ENCODE peak calls at places on chromosome 11, in six cellular contexts. One of them, this sample, is unnamed.

GRCh38 chr11:45152740-45153595 is 6.5 kb downstream of the PRDM11 start:
- DNase-seq in GM23248: no peak
- DNase-seq in DND-41: no peak
- DNase-seq in GM12878: no peak
- DNase-seq in mammary epithelial cell: no peak
- DNase-seq in kidney: no peak
- DNase-seq in this sample: no peak

GRCh38 chr11:6586434-6587359 is 16.7 kb downstream of the RRP8 start:
- DNase-seq in GM23248: peak
- DNase-seq in DND-41: no peak
- DNase-seq in GM12878: no peak
- DNase-seq in mammary epithelial cell: no peak
- DNase-seq in kidney: peak
- DNase-seq in this sample: peak

GRCh38 chr11:100861221-100861620 is 174.1 kb downstream of the ARHGAP42 start:
- DNase-seq in GM23248: no peak
- DNase-seq in DND-41: no peak
- DNase-seq in GM12878: no peak
- DNase-seq in mammary epithelial cell: peak
- DNase-seq in kidney: no peak
- DNase-seq in this sample: no peak

GRCh38 chr11:61083601-61084147 is 18.6 kb upstream of the CD5 start:
- DNase-seq in GM23248: no peak
- DNase-seq in DND-41: no peak
- DNase-seq in GM12878: no peak
- DNase-seq in mammary epithelial cell: no peak
- DNase-seq in kidney: no peak
- DNase-seq in this sample: no peak

GRCh38 chr11:106087815-106088435 is 10.5 kb downstream of the AASDHPPT start:
- DNase-seq in GM23248: peak
- DNase-seq in DND-41: peak
- DNase-seq in GM12878: no peak
- DNase-seq in mammary epithelial cell: peak
- DNase-seq in kidney: no peak
- DNase-seq in this sample: peak

GRCh38 chr11:44007746-44008501 is 39.9 kb upstream of the ACCSL start:
- DNase-seq in GM23248: peak
- DNase-seq in DND-41: no peak
- DNase-seq in GM12878: no peak
- DNase-seq in mammary epithelial cell: no peak
- DNase-seq in kidney: no peak
- DNase-seq in this sample: no peak

GRCh38 chr11:109728056-109728455 is 306.1 kb downstream of the C11orf87 start:
- DNase-seq in GM23248: no peak
- DNase-seq in DND-41: no peak
- DNase-seq in GM12878: no peak
- DNase-seq in mammary epithelial cell: peak
- DNase-seq in kidney: no peak
- DNase-seq in this sample: no peak

GRCh38 chr11:59053387-59053786 is 32.7 kb upstream of the GLYATL1B start:
- DNase-seq in GM23248: peak
- DNase-seq in DND-41: peak
- DNase-seq in GM12878: no peak
- DNase-seq in mammary epithelial cell: peak
- DNase-seq in kidney: peak
- DNase-seq in this sample: peak

GRCh38 chr11:62147545-62147944 is 23.7 kb downstream of the INCENP start:
- DNase-seq in GM23248: no peak
- DNase-seq in DND-41: no peak
- DNase-seq in GM12878: no peak
- DNase-seq in mammary epithelial cell: no peak
- DNase-seq in kidney: no peak
- DNase-seq in this sample: peak

GRCh38 chr11:46916669-46917108 is 1.7 kb downstream of the LRP4 start:
- DNase-seq in GM23248: peak
- DNase-seq in DND-41: no peak
- DNase-seq in GM12878: no peak
- DNase-seq in mammary epithelial cell: peak
- DNase-seq in kidney: peak
- DNase-seq in this sample: peak

GRCh38 chr11:46308632-46309419 is 31.4 kb downstream of the CREB3L1 start:
- DNase-seq in GM23248: peak
- DNase-seq in DND-41: peak
- DNase-seq in GM12878: no peak
- DNase-seq in mammary epithelial cell: peak
- DNase-seq in kidney: peak
- DNase-seq in this sample: peak

GRCh38 chr11:126355324-126355925 is at the start of gene ST3GAL4:
- DNase-seq in GM23248: peak
- DNase-seq in DND-41: peak
- DNase-seq in GM12878: peak
- DNase-seq in mammary epithelial cell: peak
- DNase-seq in kidney: peak
- DNase-seq in this sample: peak

GRCh38 chr11:12232160-12232559 is 121.8 kb downstream of the MICAL2 start:
- DNase-seq in GM23248: peak
- DNase-seq in DND-41: no peak
- DNase-seq in GM12878: no peak
- DNase-seq in mammary epithelial cell: peak
- DNase-seq in kidney: no peak
- DNase-seq in this sample: no peak

GRCh38 chr11:75204012-75204674 is 36.4 kb upstream of the TPBGL start:
- DNase-seq in GM23248: no peak
- DNase-seq in DND-41: no peak
- DNase-seq in GM12878: no peak
- DNase-seq in mammary epithelial cell: no peak
- DNase-seq in kidney: no peak
- DNase-seq in this sample: peak

GRCh38 chr11:4551346-4551979 is 6.5 kb downstream of the OR52M1 start:
- DNase-seq in GM23248: peak
- DNase-seq in DND-41: no peak
- DNase-seq in GM12878: no peak
- DNase-seq in mammary epithelial cell: no peak
- DNase-seq in kidney: peak
- DNase-seq in this sample: peak

GRCh38 chr11:46361283-46362145 is 14.3 kb downstream of the DGKZ start:
- DNase-seq in GM23248: peak
- DNase-seq in DND-41: peak
- DNase-seq in GM12878: peak
- DNase-seq in mammary epithelial cell: no peak
- DNase-seq in kidney: peak
- DNase-seq in this sample: no peak

GRCh38 chr11:2586793-2587131 is 113.0 kb downstream of the KCNQ1OT1 start:
- DNase-seq in GM23248: no peak
- DNase-seq in DND-41: peak
- DNase-seq in GM12878: no peak
- DNase-seq in mammary epithelial cell: no peak
- DNase-seq in kidney: no peak
- DNase-seq in this sample: no peak

GRCh38 chr11:3832816-3833215 is 7.9 kb downstream of the RHOG start:
- DNase-seq in GM23248: no peak
- DNase-seq in DND-41: no peak
- DNase-seq in GM12878: no peak
- DNase-seq in mammary epithelial cell: no peak
- DNase-seq in kidney: no peak
- DNase-seq in this sample: no peak

GRCh38 chr11:130166457-130166784 is 6.8 kb downstream of the ST14 start:
- DNase-seq in GM23248: peak
- DNase-seq in DND-41: no peak
- DNase-seq in GM12878: no peak
- DNase-seq in mammary epithelial cell: peak
- DNase-seq in kidney: no peak
- DNase-seq in this sample: no peak

GRCh38 chr11:34209809-34210208 is 104.4 kb downstream of the NAT10 start:
- DNase-seq in GM23248: peak
- DNase-seq in DND-41: no peak
- DNase-seq in GM12878: no peak
- DNase-seq in mammary epithelial cell: no peak
- DNase-seq in kidney: no peak
- DNase-seq in this sample: peak

GRCh38 chr11:73931039-73931645 is 19.7 kb upstream of the DNAJB13 start:
- DNase-seq in GM23248: peak
- DNase-seq in DND-41: peak
- DNase-seq in GM12878: no peak
- DNase-seq in mammary epithelial cell: peak
- DNase-seq in kidney: no peak
- DNase-seq in this sample: peak

GRCh38 chr11:123386746-123387510 is 43.1 kb upstream of the GRAMD1B start:
- DNase-seq in GM23248: peak
- DNase-seq in DND-41: no peak
- DNase-seq in GM12878: no peak
- DNase-seq in mammary epithelial cell: peak
- DNase-seq in kidney: no peak
- DNase-seq in this sample: no peak

GRCh38 chr11:93407777-93408401 is 77.3 kb downstream of the DEUP1 start:
- DNase-seq in GM23248: no peak
- DNase-seq in DND-41: no peak
- DNase-seq in GM12878: no peak
- DNase-seq in mammary epithelial cell: peak
- DNase-seq in kidney: no peak
- DNase-seq in this sample: no peak

GRCh38 chr11:68839953-68840641 is 1.6 kb downstream of the CPT1A start:
- DNase-seq in GM23248: peak
- DNase-seq in DND-41: peak
- DNase-seq in GM12878: no peak
- DNase-seq in mammary epithelial cell: no peak
- DNase-seq in kidney: no peak
- DNase-seq in this sample: peak

GRCh38 chr11:68632802-68633201 is 51.5 kb upstream of the GAL start:
- DNase-seq in GM23248: peak
- DNase-seq in DND-41: peak
- DNase-seq in GM12878: no peak
- DNase-seq in mammary epithelial cell: peak
- DNase-seq in kidney: no peak
- DNase-seq in this sample: peak

GRCh38 chr11:47551086-47551485 is 1.8 kb downstream of the CELF1 start:
- DNase-seq in GM23248: peak
- DNase-seq in DND-41: no peak
- DNase-seq in GM12878: no peak
- DNase-seq in mammary epithelial cell: peak
- DNase-seq in kidney: no peak
- DNase-seq in this sample: no peak

DNA sequence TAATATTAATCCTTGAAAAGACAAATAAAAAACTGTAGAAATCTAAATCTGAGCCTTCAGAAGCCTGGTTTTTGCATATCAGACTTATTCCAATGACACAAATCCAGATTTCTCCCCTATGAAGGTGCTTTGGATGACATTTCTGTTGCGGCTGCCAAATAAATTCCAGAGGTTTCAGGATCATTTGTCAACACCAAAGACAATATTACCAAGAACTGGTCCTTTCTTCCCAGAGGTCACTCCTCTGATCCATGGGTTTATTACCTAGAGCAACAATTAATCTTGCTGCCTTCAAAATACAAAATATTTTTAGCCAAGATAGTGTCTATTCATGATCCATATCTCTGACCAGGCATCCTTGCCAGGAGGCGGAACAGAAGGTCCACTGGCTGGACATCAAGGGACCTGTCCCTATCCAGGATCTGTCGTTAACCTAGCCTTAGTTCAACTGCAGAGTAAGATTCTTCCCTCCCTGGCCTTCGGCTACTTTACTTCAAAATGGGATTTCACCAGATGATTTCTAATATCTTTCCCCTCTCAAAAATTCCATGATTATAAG is 4.9 kb downstream of the CADM1 start:
- DNase-seq in GM23248: no peak
- DNase-seq in DND-41: no peak
- DNase-seq in GM12878: no peak
- DNase-seq in mammary epithelial cell: no peak
- DNase-seq in kidney: no peak
- DNase-seq in this sample: no peak
- H3K27ac ChIP-seq in GM23248: no peak
- H3K27ac ChIP-seq in DND-41: no peak
- H3K27ac ChIP-seq in GM12878: no peak
- H3K27ac ChIP-seq in mammary epithelial cell: no peak
- H3K27ac ChIP-seq in kidney: no peak
- H3K27ac ChIP-seq in this sample: no peak

GRCh38 chr11:19714387-19715363 is 2.0 kb downstream of the NAV2 start:
- DNase-seq in GM23248: peak
- DNase-seq in DND-41: no peak
- DNase-seq in GM12878: no peak
- DNase-seq in mammary epithelial cell: peak
- DNase-seq in kidney: peak
- DNase-seq in this sample: peak
- H3K9ac ChIP-seq in GM23248: peak
- H3K9ac ChIP-seq in DND-41: no peak
- H3K9ac ChIP-seq in GM12878: no peak
- H3K9ac ChIP-seq in mammary epithelial cell: peak
- H3K9ac ChIP-seq in kidney: no peak
- H3K9ac ChIP-seq in this sample: no peak

GRCh38 chr11:22431074-22431473 is 92.9 kb downstream of the SLC17A6 start:
- DNase-seq in GM23248: no peak
- DNase-seq in DND-41: no peak
- DNase-seq in GM12878: no peak
- DNase-seq in mammary epithelial cell: no peak
- DNase-seq in kidney: no peak
- DNase-seq in this sample: no peak

GRCh38 chr11:22432331-22433065 is 94.3 kb downstream of the SLC17A6 start:
- DNase-seq in GM23248: peak
- DNase-seq in DND-41: no peak
- DNase-seq in GM12878: no peak
- DNase-seq in mammary epithelial cell: no peak
- DNase-seq in kidney: peak
- DNase-seq in this sample: peak

GRCh38 chr11:22430286-22430685 is 92.1 kb downstream of the SLC17A6 start:
- DNase-seq in GM23248: peak
- DNase-seq in DND-41: no peak
- DNase-seq in GM12878: no peak
- DNase-seq in mammary epithelial cell: no peak
- DNase-seq in kidney: no peak
- DNase-seq in this sample: no peak

GRCh38 chr11:22433517-22433916 is 95.3 kb downstream of the SLC17A6 start:
- DNase-seq in GM23248: no peak
- DNase-seq in DND-41: no peak
- DNase-seq in GM12878: no peak
- DNase-seq in mammary epithelial cell: no peak
- DNase-seq in kidney: no peak
- DNase-seq in this sample: no peak

GRCh38 chr11:22433066-22433450 is 94.9 kb downstream of the SLC17A6 start:
- DNase-seq in GM23248: peak
- DNase-seq in DND-41: no peak
- DNase-seq in GM12878: no peak
- DNase-seq in mammary epithelial cell: no peak
- DNase-seq in kidney: no peak
- DNase-seq in this sample: no peak
- H3K4me3 ChIP-seq in GM23248: peak
- H3K4me3 ChIP-seq in DND-41: no peak
- H3K4me3 ChIP-seq in GM12878: no peak
- H3K4me3 ChIP-seq in mammary epithelial cell: no peak
- H3K4me3 ChIP-seq in kidney: peak
- H3K4me3 ChIP-seq in this sample: no peak

DNA sequence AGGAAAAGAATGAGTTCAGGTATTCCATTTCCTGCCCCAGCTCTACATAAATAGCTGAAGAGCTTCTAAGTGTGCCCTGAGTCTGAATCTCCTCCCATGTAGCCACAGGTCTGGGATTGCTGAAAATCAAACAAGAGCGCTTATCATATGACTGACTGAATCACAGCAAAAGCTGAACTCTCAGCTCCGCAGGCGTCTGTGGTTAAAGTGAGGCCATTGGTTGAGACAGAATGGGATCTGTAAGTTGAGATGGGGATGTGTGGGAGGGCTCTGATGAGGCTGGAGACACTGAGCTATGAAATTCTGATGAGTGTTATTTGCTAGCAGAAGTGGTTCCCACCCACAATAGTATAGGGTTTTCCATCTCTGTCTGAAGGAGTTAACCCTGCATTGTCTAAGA is 637.0 kb downstream of the OPCML start:
- DNase-seq in GM23248: peak
- DNase-seq in DND-41: no peak
- DNase-seq in GM12878: no peak
- DNase-seq in mammary epithelial cell: peak
- DNase-seq in kidney: no peak
- DNase-seq in this sample: no peak
- H3K27ac ChIP-seq in GM23248: no peak
- H3K27ac ChIP-seq in DND-41: no peak
- H3K27ac ChIP-seq in GM12878: no peak
- H3K27ac ChIP-seq in mammary epithelial cell: no peak
- H3K27ac ChIP-seq in kidney: no peak
- H3K27ac ChIP-seq in this sample: peak

This sample was measured in endodermal cell.